ENCODE peak calls at places on chromosomes 12 and 14, in four cellular contexts. U is A549; J is NCI-H82; S is activated naive CD4-positive, alpha-beta T cell treated with anti-CD3 and anti-CD28 coated beads, Interleukin-2, amount 10 ng/mL, durations not matched to agents 7 days and 5 days. Q is an unnamed sample.

GRCh38 chr14:88005978-88006851 is 1.3 kb downstream of the GPR65 start:
- DNase-seq in U (no peak), J (no peak), S (peak), Q (peak)

GRCh38 chr14:75553157-75553556 is 25.3 kb upstream of the FLVCR2 start:
- DNase-seq in U (no peak), J (no peak), S (no peak), Q (no peak)

GRCh38 chr14:79598339-79598738 is 613.0 kb downstream of the DIO2 start:
- DNase-seq in U (no peak), J (no peak), S (no peak), Q (no peak)

GRCh38 chr12:117189725-117190209 is 503 bp downstream of the FBXO21 start:
- DNase-seq in U (peak), J (peak), S (peak), Q (peak)

GRCh38 chr14:40096968-40097367 is 664.7 kb upstream of the FBXO33 start:
- DNase-seq in U (no peak), J (no peak), S (no peak), Q (no peak)

GRCh38 chr14:35140718-35141581 is 18.6 kb downstream of the PRORP start:
- DNase-seq in U (no peak), J (peak), S (no peak), Q (no peak)

GRCh38 chr12:27957366-27957765 is 15.2 kb downstream of the PTHLH start:
- DNase-seq in U (no peak), J (no peak), S (no peak), Q (no peak)

GRCh38 chr14:84042992-84043391 is 1487.0 kb upstream of the FLRT2 start:
- DNase-seq in U (no peak), J (no peak), S (no peak), Q (no peak)

GRCh38 chr12:78387721-78388120 is 476.9 kb upstream of the SYT1 start:
- DNase-seq in U (no peak), J (no peak), S (no peak), Q (no peak)

GRCh38 chr12:54039417-54040147 is 6.7 kb downstream of the HOXC5 start:
- DNase-seq in U (no peak), J (no peak), S (no peak), Q (no peak)

GRCh38 chr12:92272301-92272964 is 126.8 kb upstream of the BTG1 start:
- DNase-seq in U (no peak), J (no peak), S (no peak), Q (no peak)

GRCh38 chr12:108237272-108237671 is 101.8 kb downstream of the CMKLR1 start:
- DNase-seq in U (peak), J (peak), S (no peak), Q (no peak)

GRCh38 chr14:90499908-90500664 is 103.3 kb downstream of the CALM1 start:
- DNase-seq in U (no peak), J (no peak), S (no peak), Q (no peak)

Q was measured in effector CD4-positive, alpha-beta T cell.